ENCODE peak calls at places on chromosomes 3 and 15, in seven cellular contexts. C, H, Z, P, E, I and L are unnamed samples.

GRCh38 chr15:66751579-66751978 is 49.5 kb downstream of the SMAD6 start:
- DNase-seq in C (no peak), H (peak), Z (no peak), P (no peak), E (no peak), I (no peak), L (peak)

GRCh38 chr15:33547876-33548275 is 237.1 kb downstream of the RYR3 start:
- DNase-seq in C (no peak), H (peak), Z (peak), P (no peak), E (peak), I (no peak), L (peak)

GRCh38 chr3:114998971-114999579 is 148.0 kb downstream of the ZBTB20 start:
- DNase-seq in C (no peak), H (no peak), Z (no peak), P (no peak), E (no peak), I (no peak), L (no peak)

GRCh38 chr3:70028311-70028710 is 28.8 kb downstream of the SAMMSON start:
- DNase-seq in C (no peak), H (no peak), Z (no peak), P (no peak), E (no peak), I (no peak), L (no peak)

GRCh38 chr3:21062724-21063436 is 688.1 kb downstream of the ZNF385D start:
- DNase-seq in C (no peak), H (no peak), Z (no peak), P (no peak), E (no peak), I (no peak), L (no peak)

GRCh38 chr15:56128081-56128480 is 115.6 kb downstream of the RFX7 start:
- DNase-seq in C (no peak), H (no peak), Z (no peak), P (no peak), E (no peak), I (no peak), L (no peak)

GRCh38 chr15:101187820-101188516 is 63.9 kb downstream of the CHSY1 start:
- DNase-seq in C (no peak), H (peak), Z (peak), P (no peak), E (no peak), I (no peak), L (no peak)

GRCh38 chr15:90004671-90005070 is 3.5 kb downstream of the ZNF710 start:
- DNase-seq in C (no peak), H (peak), Z (peak), P (no peak), E (no peak), I (no peak), L (no peak)

GRCh38 chr3:158780795-158781590 is 20.9 kb upstream of the MFSD1 start:
- DNase-seq in C (no peak), H (no peak), Z (no peak), P (no peak), E (no peak), I (no peak), L (no peak)

GRCh38 chr3:131840151-131840797 is 194.5 kb downstream of the CPNE4 start:
- DNase-seq in C (no peak), H (peak), Z (no peak), P (no peak), E (no peak), I (no peak), L (no peak)

GRCh38 chr3:55721716-55722484 is 234.8 kb upstream of the WNT5A start:
- DNase-seq in C (no peak), H (peak), Z (no peak), P (no peak), E (no peak), I (no peak), L (peak)

GRCh38 chr3:144770813-144771400 is 799.3 kb downstream of the DIPK2A start:
- DNase-seq in C (no peak), H (peak), Z (peak), P (no peak), E (no peak), I (no peak), L (no peak)

GRCh38 chr3:55476515-55476914 is 10.6 kb downstream of the WNT5A start:
- DNase-seq in C (no peak), H (peak), Z (no peak), P (no peak), E (no peak), I (no peak), L (no peak)